ENCODE peak calls at places on chromosomes 13 and 19, in four cellular contexts. R, F, A and G are unnamed samples.

GRCh38 chr19:46998445-46999142 is 21.0 kb upstream of the NPAS1 start:
- DNase-seq in A (no peak), R (no peak), F (no peak), G (no peak)

GRCh38 chr19:6071840-6072239 is 38.5 kb downstream of the RFX2 start:
- DNase-seq in F (no peak), R (no peak), A (no peak), G (no peak)

GRCh38 chr13:114119196-114119595 is 13.2 kb downstream of the RASA3 start:
- DNase-seq in F (no peak), R (no peak), A (no peak), G (peak)

GRCh38 chr13:30654430-30654829 is 36.7 kb downstream of the USPL1 start:
- DNase-seq in R (no peak), A (no peak), F (no peak), G (no peak)

GRCh38 chr19:40596608-40597328 is 4.4 kb upstream of the LTBP4 start:
- DNase-seq in R (no peak), A (no peak), F (no peak), G (peak)

GRCh38 chr13:40023608-40024577 is 368.4 kb downstream of the COG6 start:
- DNase-seq in A (no peak), R (no peak), F (no peak), G (no peak)

GRCh38 chr13:109665781-109666249 is 120.6 kb downstream of the IRS2 start:
- DNase-seq in A (no peak), F (no peak), R (no peak), G (peak)

GRCh38 chr19:30357580-30357954 is 14.6 kb upstream of the ZNF536 start:
- DNase-seq in F (no peak), R (no peak), A (no peak), G (no peak)

GRCh38 chr19:275958-276646 is 15.1 kb downstream of the PLPP2 start:
- DNase-seq in R (no peak), A (no peak), F (no peak), G (no peak)